ENCODE peak calls at places on chromosomes 5 and 9, in eight cellular contexts. K is hepatocyte; V is SK-N-SH; M is heart left ventricle; U is neural progenitor cell; D is CD4-positive, CD25-positive, alpha-beta regulatory T cell; F is brain microvascular endothelial cell; I is aorta. W is an unnamed sample.

GRCh38 chr5:163612358-163613149 is 107.1 kb downstream of the MAT2B start:
- DNase-seq in K (no peak), V (no peak), M (no peak), U (no peak), D (no peak), F (no peak), I (no peak), W (no peak)

GRCh38 chr5:154118385-154118784 is 72.1 kb upstream of the GALNT10 start:
- DNase-seq in K (no peak), V (no peak), M (no peak), U (no peak), D (no peak), F (no peak), I (no peak), W (no peak)

GRCh38 chr5:370311-370958 is 48.9 kb downstream of the AHRR start:
- DNase-seq in K (no peak), V (no peak), M (peak), U (no peak), D (no peak), F (no peak), I (peak), W (no peak)

GRCh38 chr9:136564379-136564988 is 18.6 kb upstream of the NOTCH1 start:
- DNase-seq in K (no peak), V (no peak), M (peak), U (no peak), D (no peak), F (peak), I (no peak), W (no peak)

GRCh38 chr5:146425023-146425422 is 22.1 kb upstream of the TCERG1 start:
- DNase-seq in K (no peak), V (no peak), M (no peak), U (peak), D (no peak), F (no peak), I (no peak), W (no peak)

GRCh38 chr9:135085830-135086546 is 1.5 kb upstream of the OLFM1 start:
- DNase-seq in K (peak), V (peak), M (peak), U (peak), D (no peak), F (peak), I (peak), W (peak)

GRCh38 chr5:144298658-144299057 is 128.0 kb downstream of the KCTD16 start:
- DNase-seq in K (no peak), V (no peak), M (no peak), U (no peak), D (no peak), F (no peak), I (no peak), W (no peak)

GRCh38 chr5:102801375-102801774 is 46.3 kb downstream of the PAM start:
- DNase-seq in K (no peak), V (no peak), M (no peak), U (peak), D (peak), F (no peak), I (no peak), W (no peak)

GRCh38 chr5:16819522-16820167 is 116.4 kb downstream of the MYO10 start:
- DNase-seq in K (no peak), V (no peak), M (no peak), U (no peak), D (no peak), F (peak), I (no peak), W (no peak)

GRCh38 chr9:89234636-89235035 is 56.0 kb upstream of the SHC3 start:
- DNase-seq in K (no peak), V (peak), M (no peak), U (peak), D (no peak), F (no peak), I (no peak), W (no peak)

GRCh38 chr9:133347515-133347984 is 381 bp downstream of the MED22 start:
- DNase-seq in K (peak), V (peak), M (no peak), U (peak), D (peak), F (no peak), I (no peak), W (no peak)

GRCh38 chr9:35071814-35072460 is 488 bp downstream of the VCP start:
- DNase-seq in K (peak), V (peak), M (peak), U (peak), D (peak), F (peak), I (peak), W (peak)

GRCh38 chr5:177313561-177314259 is 2.0 kb upstream of the MXD3 start:
- DNase-seq in K (no peak), V (no peak), M (no peak), U (no peak), D (no peak), F (no peak), I (peak), W (no peak)

GRCh38 chr5:8577792-8578191 is 708.8 kb downstream of the MTRR start:
- DNase-seq in K (no peak), V (no peak), M (no peak), U (no peak), D (no peak), F (no peak), I (no peak), W (no peak)

GRCh38 chr5:95838552-95838951 is 16.0 kb upstream of the GLRX start:
- DNase-seq in K (no peak), V (no peak), M (no peak), U (no peak), D (no peak), F (no peak), I (no peak), W (no peak)

GRCh38 chr9:84932915-84933527 is 263.5 kb downstream of the NTRK2 start:
- DNase-seq in K (no peak), V (no peak), M (no peak), U (no peak), D (no peak), F (no peak), I (no peak), W (no peak)

GRCh38 chr5:57833489-57833888 is 350.9 kb upstream of the ACTBL2 start:
- DNase-seq in K (no peak), V (no peak), M (no peak), U (no peak), D (no peak), F (no peak), I (no peak), W (no peak)

GRCh38 chr5:57832873-57833272 is 350.3 kb upstream of the ACTBL2 start:
- DNase-seq in K (no peak), V (peak), M (no peak), U (no peak), D (no peak), F (no peak), I (no peak), W (no peak)

GRCh38 chr5:57836331-57836730 is 353.7 kb upstream of the ACTBL2 start:
- DNase-seq in K (no peak), V (no peak), M (no peak), U (no peak), D (no peak), F (no peak), I (no peak), W (no peak)

GRCh38 chr5:57836921-57837320 is 354.3 kb upstream of the ACTBL2 start:
- DNase-seq in K (no peak), V (no peak), M (no peak), U (no peak), D (no peak), F (no peak), I (no peak), W (no peak)

GRCh38 chr5:57834829-57835554 is 352.4 kb upstream of the ACTBL2 start:
- DNase-seq in K (peak), V (peak), M (no peak), U (peak), D (no peak), F (peak), I (no peak), W (no peak)
- H3K27ac ChIP-seq in K (peak), V (peak), M (no peak), U (peak), D (no peak), F (peak), I (no peak), W (no peak)

DNA sequence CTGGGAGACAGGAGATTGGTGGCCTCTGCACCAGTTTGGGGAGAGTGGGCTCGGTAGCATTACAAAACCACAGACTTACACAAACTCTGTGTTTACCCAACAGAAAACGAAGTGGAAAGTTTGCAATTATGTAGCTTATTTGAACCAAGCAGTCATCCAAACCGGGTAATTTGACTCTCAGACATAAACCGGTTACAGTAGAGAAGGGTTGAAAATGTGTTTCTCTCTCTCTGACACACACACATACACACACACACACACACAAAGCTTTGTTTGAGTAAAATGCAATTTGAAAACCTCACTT is 97.1 kb upstream of the ZNF608 start:
- DNase-seq in K (no peak), V (no peak), M (no peak), U (no peak), D (no peak), F (no peak), I (no peak), W (no peak)
- H3K27ac ChIP-seq in K (no peak), V (no peak), M (no peak), U (no peak), D (no peak), F (no peak), I (no peak), W (no peak)

DNA sequence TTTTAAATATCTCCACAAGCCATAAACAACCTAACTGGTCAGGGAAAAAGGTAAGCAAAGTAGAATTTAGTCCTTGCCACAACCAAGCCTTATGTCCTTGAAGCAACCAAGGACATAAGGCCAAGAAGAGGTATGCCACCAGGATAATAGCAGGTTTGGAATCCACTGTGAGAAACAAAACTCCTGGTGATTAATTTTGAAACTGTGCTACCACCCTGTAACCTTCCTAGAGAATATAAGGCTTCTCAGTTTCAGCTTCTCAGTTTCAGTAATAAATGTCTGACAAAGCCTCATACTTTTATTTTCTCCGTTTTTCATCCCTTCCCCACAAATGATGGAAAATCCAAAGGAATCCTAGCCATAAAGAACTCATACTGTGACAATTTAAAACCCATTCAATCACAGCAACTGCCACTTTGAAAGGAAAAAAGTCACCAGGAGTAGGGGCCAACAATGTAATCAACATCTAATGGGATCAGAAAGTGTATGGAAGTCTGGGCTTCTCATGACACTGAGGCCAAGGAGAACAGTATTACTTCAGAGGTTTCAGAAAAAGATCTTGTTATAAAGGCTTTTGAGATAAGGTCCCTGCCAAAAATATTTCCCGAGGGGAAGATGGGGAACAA is 189.2 kb downstream of the TSSK1B start:
- DNase-seq in K (no peak), V (no peak), M (no peak), U (peak), D (no peak), F (no peak), I (no peak), W (no peak)
- H3K27ac ChIP-seq in K (peak), V (no peak), M (peak), U (no peak), D (no peak), F (peak), I (no peak), W (no peak)

DNA sequence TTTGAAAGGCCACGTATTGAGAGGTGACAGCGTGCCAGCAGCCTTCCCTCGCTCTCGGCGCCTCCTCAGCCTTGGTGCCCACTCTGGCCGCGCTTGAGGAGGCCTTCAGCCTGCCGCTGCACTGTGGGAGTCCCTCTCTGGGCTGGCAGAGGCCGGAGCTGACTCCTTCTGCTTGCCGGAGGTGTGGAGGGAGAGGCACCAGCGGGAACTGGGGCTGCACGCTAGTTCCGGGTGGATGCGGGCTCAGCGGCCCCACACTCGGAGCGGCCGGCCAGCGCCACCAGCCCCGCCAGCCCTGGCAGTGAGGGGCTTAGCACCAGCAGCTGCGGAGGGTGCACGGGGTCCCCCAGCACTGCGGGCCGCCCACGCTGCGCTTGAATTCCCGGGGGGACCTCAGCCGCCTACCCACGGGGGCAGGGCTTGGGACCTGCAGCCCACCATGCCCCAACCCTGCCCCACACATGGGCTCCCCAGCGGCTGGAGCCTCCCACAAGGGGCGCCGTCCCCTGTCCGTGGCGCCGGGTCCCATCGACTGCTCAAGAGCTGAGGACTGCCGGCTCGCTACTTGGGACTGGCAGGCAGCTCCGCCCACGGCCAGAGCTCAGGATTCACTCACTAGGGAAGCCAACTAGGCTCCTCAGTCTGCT is 4.4 kb upstream of the OTULINL start:
- DNase-seq in K (no peak), V (no peak), M (peak), U (no peak), D (no peak), F (no peak), I (no peak), W (no peak)
- H3K27ac ChIP-seq in K (no peak), V (no peak), M (no peak), U (no peak), D (no peak), F (no peak), I (no peak), W (no peak)